ENCODE peak calls at places on chromosomes 5 and 9, in ten cellular contexts. S is heart left ventricle, Y is stomach, T is uterus, C is lower lobe of right lung, V is IMR-90, O is endothelial cell of umbilical vein, F is PC-3, E is lung, A is psoas muscle. X is an unnamed sample. For H3K4me1, the result is how much of the 10 kb centered on the place peaks cover.

GRCh38 chr5:171484460-171484899 is 65.0 kb downstream of the FGF18 start:
- DNase-seq in S (no peak), C (no peak), A (peak), V (no peak), T (peak), F (peak), Y (no peak), O (peak), E (no peak), X (no peak)

GRCh38 chr9:79952401-79952800 is 380.6 kb downstream of the TLE4 start:
- DNase-seq in T (no peak), S (no peak), E (no peak), O (no peak), F (no peak), C (no peak), V (peak), A (no peak), Y (no peak), X (no peak)

GRCh38 chr5:172904312-172904642 is 54.9 kb upstream of the RPL26L1 start:
- DNase-seq in Y (no peak), A (no peak), C (no peak), T (no peak), E (no peak), S (no peak), F (no peak), O (no peak), V (no peak), X (no peak)

GRCh38 chr9:136666364-136667216 is 3.9 kb downstream of the EGFL7 start:
- DNase-seq in V (no peak), C (no peak), F (no peak), A (no peak), Y (no peak), E (no peak), S (no peak), T (no peak), O (peak), X (no peak)

GRCh38 chr9:114028646-114029045 is 49.5 kb downstream of the AMBP start:
- DNase-seq in O (no peak), S (peak), F (no peak), Y (no peak), E (peak), T (no peak), V (no peak), A (no peak), C (no peak), X (no peak)

GRCh38 chr5:77937015-77937908 is 161.1 kb upstream of the TBCA start:
- DNase-seq in E (no peak), V (no peak), Y (no peak), O (no peak), S (no peak), T (no peak), C (no peak), F (no peak), A (no peak), X (no peak)

GRCh38 chr5:120769291-120769872 is 305.3 kb downstream of the PRR16 start:
- DNase-seq in A (no peak), V (peak), E (no peak), S (no peak), Y (no peak), F (no peak), T (no peak), C (no peak), O (no peak), X (no peak)

GRCh38 chr5:149988126-149988525 is 12.3 kb downstream of the TIGD6 start:
- DNase-seq in C (no peak), A (no peak), O (no peak), E (no peak), V (no peak), Y (no peak), F (no peak), S (no peak), T (no peak), X (no peak)

GRCh38 chr9:34025062-34025461 is 23.6 kb downstream of the UBAP2 start:
- DNase-seq in F (no peak), E (no peak), A (no peak), C (no peak), V (peak), Y (no peak), O (no peak), S (no peak), T (no peak), X (no peak)

GRCh38 chr9:86660146-86660545 is 287.2 kb downstream of the GAS1 start:
- DNase-seq in V (peak), C (no peak), T (no peak), F (no peak), E (no peak), A (no peak), Y (no peak), O (no peak), S (no peak), X (no peak)

GRCh38 chr9:99398241-99398640 is 176.2 kb downstream of the SEC61B start:
- DNase-seq in E (no peak), F (no peak), S (no peak), T (no peak), C (no peak), A (no peak), Y (no peak), O (no peak), V (no peak), X (no peak)

GRCh38 chr5:96893342-96893741 is 17.0 kb downstream of the ERAP2 start:
- DNase-seq in C (no peak), Y (no peak), E (no peak), V (peak), A (no peak), F (peak), O (peak), T (no peak), S (no peak), X (no peak)

GRCh38 chr5:177249761-177250537 is 53.6 kb downstream of the RAB24 start:
- DNase-seq in V (no peak), S (no peak), Y (no peak), E (no peak), O (no peak), T (no peak), C (no peak), A (no peak), F (peak), X (no peak)

GRCh38 chr5:154296525-154297159 is 106.1 kb downstream of the GALNT10 start:
- DNase-seq in Y (peak), O (no peak), V (no peak), C (no peak), F (peak), A (no peak), T (no peak), S (no peak), E (no peak), X (no peak)

DNA sequence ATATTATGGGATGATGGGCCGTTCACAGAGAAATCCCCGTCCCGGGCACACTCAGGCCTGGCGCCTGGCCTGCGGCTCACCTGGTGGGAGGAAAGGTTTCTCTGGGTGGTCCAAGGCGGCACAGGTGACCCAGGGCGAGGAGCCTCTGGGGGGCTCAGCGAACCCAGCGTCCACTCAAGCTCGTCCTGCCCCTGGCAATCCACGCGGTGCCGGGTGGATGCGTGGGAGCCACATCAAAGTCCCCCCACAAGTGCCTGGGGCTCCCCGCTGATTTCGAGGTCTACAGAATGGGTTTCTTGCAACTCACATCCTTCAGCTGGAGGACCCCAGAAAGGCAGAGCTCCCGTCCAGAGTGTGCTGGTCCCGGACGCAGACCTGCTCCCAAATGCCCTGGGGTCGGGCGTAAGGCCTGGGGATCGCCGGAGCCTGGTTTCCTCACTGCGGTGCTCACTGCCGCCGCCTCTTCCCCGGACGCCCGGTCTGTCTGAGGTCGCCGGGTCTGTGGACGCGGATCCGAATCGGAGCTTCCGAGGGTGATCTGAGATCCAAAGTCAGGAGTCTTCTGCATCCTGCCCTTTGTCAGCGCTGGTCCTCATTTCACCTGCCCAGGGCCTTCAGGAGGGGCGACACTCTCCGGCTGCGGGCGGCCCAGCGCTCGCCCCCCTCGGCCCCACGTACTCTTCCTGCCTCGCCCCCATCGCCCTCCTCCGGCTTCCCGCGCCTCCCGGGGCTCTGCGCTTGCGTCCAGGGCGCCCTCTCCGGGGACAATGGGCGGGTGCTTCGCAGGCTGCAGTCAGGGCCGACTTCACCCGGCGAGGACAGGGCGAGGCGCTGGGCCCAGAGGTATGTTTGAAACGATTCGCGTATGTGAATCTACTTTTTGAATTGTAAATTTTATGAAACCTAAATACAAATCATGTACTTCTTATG is 20.0 kb upstream of the RUFY1 start:
- DNase-seq in O (peak), S (peak), V (no peak), T (peak), A (peak), Y (peak), F (no peak), E (peak), C (peak), X (peak)
- TF ChIP-seq CTCF in O (no peak), S (peak), V (no peak), T (peak), A (peak), Y (no peak), F (no peak), E (peak), C (peak), X (peak)

GRCh38 chr5:68245325-68245724 is 29.8 kb downstream of the PIK3R1 start:
- DNase-seq in E (no peak), C (no peak), O (peak), V (peak), A (no peak), T (no peak), S (no peak), F (no peak), Y (no peak), X (no peak)
- H3K4me1 ChIP-seq in E (under half), C (half or more), O (half or more), V (under half), A (half or more), T (under half), S (half or more), F (under half), Y (half or more), X (under half)

GRCh38 chr9:98142182-98142924 is 23.3 kb upstream of the TRIM14 start:
- DNase-seq in E (peak), S (no peak), A (no peak), Y (peak), O (no peak), T (no peak), C (peak), F (peak), V (no peak), X (peak)
- H3K27ac ChIP-seq in E (no peak), S (no peak), A (no peak), Y (peak), O (no peak), T (no peak), C (peak), F (peak), V (no peak), X (no peak)

GRCh38 chr9:6943293-6943692 is 185.5 kb downstream of the KDM4C start:
- DNase-seq in S (no peak), A (no peak), C (no peak), Y (no peak), F (no peak), T (no peak), O (no peak), E (no peak), V (no peak), X (no peak)

GRCh38 chr9:6944896-6945295 is 187.1 kb downstream of the KDM4C start:
- DNase-seq in Y (no peak), F (peak), T (no peak), S (no peak), O (no peak), C (no peak), V (peak), A (no peak), E (no peak), X (no peak)

GRCh38 chr9:6945871-6946270 is 188.1 kb downstream of the KDM4C start:
- DNase-seq in S (no peak), Y (no peak), C (no peak), O (no peak), A (no peak), E (no peak), F (peak), V (no peak), T (no peak), X (no peak)

GRCh38 chr9:6942406-6942805 is 184.6 kb downstream of the KDM4C start:
- DNase-seq in F (no peak), Y (no peak), S (no peak), V (no peak), A (no peak), E (no peak), C (no peak), O (no peak), T (no peak), X (no peak)

DNA sequence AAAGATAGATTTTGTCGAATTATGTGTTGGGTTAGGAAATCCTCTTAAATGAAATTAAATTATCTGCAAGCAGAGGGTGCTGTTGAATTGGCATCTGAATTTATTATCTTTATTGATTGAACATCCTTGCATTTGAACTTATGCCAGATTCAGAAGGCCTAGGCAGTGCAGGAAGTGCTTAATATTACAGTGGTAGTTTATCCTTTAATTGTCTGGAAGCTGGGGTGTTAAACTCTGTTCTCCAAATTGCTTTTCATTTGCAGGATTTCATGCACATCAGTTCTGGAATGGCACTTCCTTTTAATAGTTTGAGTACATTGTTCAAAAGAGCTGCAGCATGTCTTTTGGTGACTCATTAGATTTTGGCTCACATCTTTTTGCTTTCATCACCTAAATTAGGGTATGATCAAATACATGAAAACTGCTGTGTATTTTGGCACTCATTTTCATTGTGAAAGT is 186.3 kb downstream of the KDM4C start:
- DNase-seq in E (no peak), O (peak), C (no peak), T (no peak), Y (no peak), A (no peak), S (no peak), F (peak), V (peak), X (no peak)
- TF ChIP-seq CTCF in E (no peak), O (no peak), C (no peak), T (no peak), Y (no peak), A (no peak), S (no peak), F (peak), V (no peak), X (peak)

GRCh38 chr9:73149371-73150067 is 2.1 kb upstream of the ANXA1 start:
- DNase-seq in A (no peak), F (peak), E (no peak), O (peak), Y (no peak), S (no peak), T (no peak), V (peak), C (no peak), X (no peak)

GRCh38 chr9:73146113-73146815 is 5.4 kb upstream of the ANXA1 start:
- DNase-seq in S (no peak), C (no peak), Y (no peak), O (no peak), F (no peak), T (no peak), A (no peak), V (no peak), E (no peak), X (no peak)

GRCh38 chr9:73151653-73152382 is at the start of gene ANXA1:
- DNase-seq in S (no peak), V (peak), E (no peak), O (peak), T (no peak), Y (no peak), A (no peak), F (peak), C (no peak), X (no peak)

GRCh38 chr9:73152445-73152844 is 780 bp downstream of the ANXA1 start:
- DNase-seq in C (no peak), Y (no peak), A (no peak), F (peak), S (no peak), T (no peak), V (peak), E (no peak), O (peak), X (no peak)

GRCh38 chr9:73148447-73148937 is 3.2 kb upstream of the ANXA1 start:
- DNase-seq in S (no peak), O (peak), F (peak), Y (no peak), C (no peak), A (no peak), V (peak), E (no peak), T (no peak), X (no peak)
- H3K4me1 ChIP-seq in S (under half), O (under half), F (half or more), Y (under half), C (half or more), A (under half), V (under half), E (under half), T (under half), X (under half)

GRCh38 chr5:137933491-137933911 is 44.2 kb downstream of the PKD2L2 start:
- DNase-seq in E (no peak), S (no peak), Y (no peak), F (no peak), C (no peak), V (peak), O (peak), A (no peak), T (no peak), X (no peak)
- H3K27ac ChIP-seq in E (no peak), S (no peak), Y (no peak), F (no peak), C (no peak), V (peak), O (no peak), A (no peak), T (no peak), X (no peak)